ENCODE peak calls at places on chromosomes 11 and 22, in five cellular contexts. I is caudate nucleus, H is kidney tubule cell, A is bronchial epithelial cell, C is C1 segment of cervical spinal cord. X is an unnamed sample.

GRCh38 chr11:36238881-36239280 is 50.3 kb downstream of the COMMD9 start:
- DNase-seq in I (no peak), C (no peak), A (no peak), H (no peak), X (no peak)

GRCh38 chr22:39917776-39918493 is 17.1 kb downstream of the GRAP2 start:
- DNase-seq in H (no peak), C (no peak), I (no peak), A (peak), X (no peak)

GRCh38 chr22:36083056-36083455 is 54.4 kb upstream of the RBFOX2 start:
- DNase-seq in I (no peak), C (no peak), H (no peak), A (no peak), X (no peak)

GRCh38 chr22:44828193-44828592 is 75.8 kb downstream of the ARHGAP8 start:
- DNase-seq in C (no peak), A (no peak), H (no peak), I (no peak), X (no peak)

GRCh38 chr11:108302121-108302785 is 79.4 kb downstream of the ATM start:
- DNase-seq in H (peak), I (no peak), C (no peak), A (peak), X (no peak)

GRCh38 chr11:66559141-66559861 is 9.1 kb downstream of the CTSF start:
- DNase-seq in H (no peak), I (no peak), A (no peak), C (no peak), X (no peak)

GRCh38 chr11:66691311-66691980 is 13.8 kb upstream of the RBM4B start:
- DNase-seq in H (no peak), I (no peak), A (no peak), C (no peak), X (no peak)

GRCh38 chr11:47216141-47216798 is 1.5 kb downstream of the DDB2 start:
- DNase-seq in H (peak), A (peak), I (peak), C (no peak), X (no peak)

GRCh38 chr11:128205796-128206195 is 381.6 kb downstream of the ETS1 start:
- DNase-seq in I (no peak), A (peak), H (peak), C (no peak), X (no peak)

GRCh38 chr11:16873289-16873688 is 134.8 kb downstream of the C11orf58 start:
- DNase-seq in I (no peak), H (no peak), C (no peak), A (no peak), X (no peak)

GRCh38 chr22:41481925-41482318 is 13.0 kb downstream of the ACO2 start:
- DNase-seq in C (no peak), A (no peak), I (no peak), H (no peak), X (no peak)

GRCh38 chr22:29216873-29217666 is 11.4 kb downstream of the EMID1 start:
- DNase-seq in A (peak), I (no peak), H (peak), C (peak), X (no peak)

GRCh38 chr11:44178381-44178780 is 82.9 kb downstream of the EXT2 start:
- DNase-seq in C (no peak), H (no peak), A (no peak), I (no peak), X (no peak)

GRCh38 chr11:63911440-63911839 is 5.5 kb downstream of the RCOR2 start:
- DNase-seq in I (no peak), C (no peak), A (no peak), H (no peak), X (no peak)

GRCh38 chr11:14418801-14419417 is 59.9 kb upstream of the RRAS2 start:
- DNase-seq in A (peak), H (peak), C (no peak), I (no peak), X (no peak)

GRCh38 chr22:22392131-22392530 is 116.4 kb downstream of the ZNF280B start:
- DNase-seq in H (no peak), I (no peak), A (no peak), C (no peak), X (no peak)

GRCh38 chr11:103961010-103961409 is 75.4 kb upstream of the DDI1 start:
- DNase-seq in H (peak), C (no peak), I (no peak), A (peak), X (no peak)

GRCh38 chr11:86990079-86990478 is 34.9 kb upstream of the FZD4 start:
- DNase-seq in H (peak), C (no peak), I (no peak), A (no peak), X (no peak)

GRCh38 chr22:39476664-39477063 is 19.9 kb downstream of the MGAT3 start:
- DNase-seq in H (no peak), C (no peak), I (no peak), A (no peak), X (no peak)

GRCh38 chr11:63719987-63720386 is 38.7 kb downstream of the RTN3 start:
- DNase-seq in I (no peak), C (no peak), H (peak), A (no peak), X (no peak)

GRCh38 chr11:8333431-8334401 is 70.0 kb upstream of the LMO1 start:
- DNase-seq in H (peak), C (no peak), I (no peak), A (peak), X (no peak)

GRCh38 chr22:44623771-44624510 is 78.1 kb upstream of the PRR5 start:
- DNase-seq in I (no peak), A (peak), H (peak), C (no peak), X (peak)

GRCh38 chr11:117807482-117808272 is 10.7 kb upstream of the DSCAML1 start:
- DNase-seq in H (peak), I (peak), C (peak), A (peak), X (peak)

GRCh38 chr22:30017375-30017774 is 62.9 kb upstream of the HORMAD2 start:
- DNase-seq in H (peak), A (no peak), I (no peak), C (no peak), X (no peak)

GRCh38 chr11:83087035-83087434 is 15.3 kb upstream of the RAB30 start:
- DNase-seq in H (peak), C (no peak), A (peak), I (no peak), X (no peak)

GRCh38 chr11:96391698-96392307 is 2.0 kb downstream of the JRKL start:
- DNase-seq in A (peak), H (peak), I (no peak), C (no peak), X (no peak)

GRCh38 chr11:1119282-1120146 is 38.2 kb upstream of the MUC5AC start:
- DNase-seq in A (no peak), I (no peak), H (no peak), C (no peak), X (no peak)

GRCh38 chr11:111586305-111586915 is 15.8 kb upstream of the SIK2 start:
- DNase-seq in I (no peak), C (no peak), H (peak), A (peak), X (peak)

GRCh38 chr22:49324527-49325491 is 502.9 kb downstream of the BRD1 start:
- DNase-seq in I (no peak), A (no peak), C (no peak), H (no peak), X (no peak)

GRCh38 chr11:105937331-105937730 is 84.7 kb downstream of the MSANTD4 start:
- DNase-seq in C (no peak), H (peak), A (peak), I (no peak), X (no peak)

GRCh38 chr22:35961480-35961902 is 67.1 kb downstream of the RBFOX2 start:
- DNase-seq in A (peak), H (peak), I (no peak), C (peak), X (no peak)

GRCh38 chr11:128284634-128285033 is 302.7 kb downstream of the ETS1 start:
- DNase-seq in A (no peak), I (no peak), H (no peak), C (no peak), X (no peak)

GRCh38 chr11:65224939-65225283 is 36.9 kb upstream of the POLA2 start:
- DNase-seq in H (peak), A (peak), I (no peak), C (no peak), X (no peak)

GRCh38 chr11:46918087-46918751 is at the start of gene LRP4:
- DNase-seq in C (peak), H (peak), I (peak), A (no peak), X (no peak)

GRCh38 chr11:126478466-126478865 is 123.0 kb downstream of the ST3GAL4 start:
- DNase-seq in A (no peak), I (no peak), C (no peak), H (no peak), X (no peak)

GRCh38 chr22:19766506-19767426 is 6.2 kb downstream of the TBX1 start:
- DNase-seq in I (no peak), C (no peak), A (peak), H (peak), X (no peak)

GRCh38 chr11:36126703-36127102 is 162.5 kb downstream of the COMMD9 start:
- DNase-seq in H (no peak), I (no peak), A (no peak), C (no peak), X (no peak)

GRCh38 chr11:77037057-77037456 is 2.9 kb downstream of the B3GNT6 start:
- DNase-seq in C (no peak), A (no peak), H (no peak), I (no peak), X (no peak)

GRCh38 chr11:19079643-19080440 is 19.3 kb upstream of the MRGPRX2 start:
- DNase-seq in C (peak), I (no peak), A (peak), H (peak), X (no peak)